ENCODE peak calls at places on chromosomes 13 and 19, in nine cellular contexts. A, G, S, Z, E, B, R, D and M are unnamed samples.
A peak's percentile ranks its signal among the peaks of the same experiment; 100 is the strongest.

GRCh38 chr13:31372454-31372853 is 172.7 kb downstream of the B3GLCT start:
- DNase-seq in A (no peak), G (no peak), S (no peak), Z (no peak), E (no peak), B (no peak), R (no peak), D (no peak), M (no peak)

GRCh38 chr13:99373436-99373835 is 66.2 kb upstream of the GPR183 start:
- DNase-seq in A (no peak), G (no peak), S (no peak), Z (no peak), E (no peak), B (no peak), R (no peak), D (no peak), M (no peak)

GRCh38 chr13:42048625-42049453 is at the start of gene DGKH:
- DNase-seq in A (peak; percentile 92), G (peak; percentile 67), S (peak; percentile 75), Z (peak; percentile 64), E (peak; percentile 78), B (peak; percentile 74), R (peak; percentile 73), D (peak; percentile 83), M (peak; percentile 79)

GRCh38 chr13:90717451-90717936 is 630.0 kb upstream of the MIR17HG start:
- DNase-seq in A (no peak), G (peak; percentile 85), S (peak; percentile 91), Z (no peak), E (no peak), B (no peak), R (no peak), D (peak; percentile 4), M (no peak)

GRCh38 chr19:38500450-38500849 is 67.0 kb downstream of the RYR1 start:
- DNase-seq in A (no peak), G (no peak), S (no peak), Z (no peak), E (no peak), B (no peak), R (no peak), D (no peak), M (no peak)

GRCh38 chr19:42375415-42376176 is 14.5 kb downstream of the CNFN start:
- DNase-seq in A (no peak), G (no peak), S (no peak), Z (no peak), E (no peak), B (no peak), R (no peak), D (no peak), M (no peak)

GRCh38 chr19:50949792-50950320 is 3.0 kb downstream of the KLK5 start:
- DNase-seq in A (no peak), G (no peak), S (no peak), Z (no peak), E (no peak), B (no peak), R (no peak), D (no peak), M (no peak)

GRCh38 chr13:81012031-81012430 is 671.1 kb upstream of the SPRY2 start:
- DNase-seq in A (no peak), G (no peak), S (no peak), Z (no peak), E (no peak), B (no peak), R (no peak), D (no peak), M (no peak)

GRCh38 chr13:73268306-73268705 is 209.5 kb downstream of the KLF5 start:
- DNase-seq in A (peak; percentile 58), G (peak; percentile 88), S (peak; percentile 66), Z (no peak), E (no peak), B (no peak), R (no peak), D (no peak), M (no peak)

GRCh38 chr13:97653741-97654140 is 219.8 kb downstream of the RAP2A start:
- DNase-seq in A (no peak), G (peak; percentile 30), S (peak; percentile 28), Z (no peak), E (no peak), B (no peak), R (no peak), D (no peak), M (no peak)

GRCh38 chr19:36392916-36393673 is 14.1 kb upstream of the ZFP14 start:
- DNase-seq in A (no peak), G (peak; percentile 9), S (no peak), Z (no peak), E (no peak), B (no peak), R (no peak), D (no peak), M (no peak)

GRCh38 chr19:919157-920050 is 2.3 kb downstream of the KISS1R start:
- DNase-seq in A (peak; percentile 66), G (no peak), S (no peak), Z (no peak), E (no peak), B (no peak), R (no peak), D (peak; percentile 39), M (no peak)

GRCh38 chr19:918481-919156 is 1.5 kb downstream of the KISS1R start:
- DNase-seq in A (no peak), G (no peak), S (no peak), Z (no peak), E (no peak), B (no peak), R (no peak), D (peak; percentile 56), M (no peak)

GRCh38 chr19:916645-917322 is 349 bp upstream of the KISS1R start:
- DNase-seq in A (no peak), G (no peak), S (no peak), Z (no peak), E (no peak), B (no peak), R (no peak), D (peak; percentile 31), M (peak; percentile 70)

GRCh38 chr19:918152-918437 is 962 bp downstream of the KISS1R start:
- DNase-seq in A (no peak), G (no peak), S (no peak), Z (no peak), E (no peak), B (no peak), R (no peak), D (no peak), M (no peak)

GRCh38 chr19:917323-918151 is at the start of gene KISS1R:
- DNase-seq in A (peak; percentile 54), G (no peak), S (no peak), Z (no peak), E (peak; percentile 62), B (peak; percentile 71), R (no peak), D (peak; percentile 75), M (peak; percentile 71)
- TF ChIP-seq CTCF in A (no peak), G (peak; percentile 75), S (peak; percentile 22), Z (peak; percentile 32), E (peak; percentile 45), B (peak; percentile 42), R (peak; percentile 25), D (peak; percentile 44), M (peak; percentile 71)

DNA sequence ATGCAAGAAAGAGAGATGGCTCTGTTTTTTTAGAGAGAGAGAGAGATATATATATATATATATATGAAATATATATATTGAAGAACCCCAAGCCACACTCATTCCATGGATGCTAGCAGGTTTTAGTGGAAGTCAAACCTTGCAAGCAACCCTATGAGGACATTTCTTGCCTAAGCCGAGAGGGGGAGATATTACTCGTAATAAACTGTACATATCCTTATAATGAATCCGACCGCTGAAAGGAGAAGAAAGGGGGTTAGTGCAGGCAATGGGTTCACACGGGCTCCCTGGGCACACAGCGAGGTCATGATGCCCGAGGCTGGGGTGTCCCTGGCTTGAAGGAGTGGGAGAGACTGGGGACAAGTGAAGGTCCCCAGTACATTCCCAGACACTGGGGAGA is 78.3 kb downstream of the IER2 start:
- DNase-seq in A (no peak), G (no peak), S (no peak), Z (no peak), E (no peak), B (no peak), R (no peak), D (no peak), M (no peak)
- TF ChIP-seq CTCF in A (no peak), G (peak; percentile 7), S (peak; percentile 4), Z (no peak), E (no peak), B (no peak), R (no peak), D (no peak), M (no peak)

DNA sequence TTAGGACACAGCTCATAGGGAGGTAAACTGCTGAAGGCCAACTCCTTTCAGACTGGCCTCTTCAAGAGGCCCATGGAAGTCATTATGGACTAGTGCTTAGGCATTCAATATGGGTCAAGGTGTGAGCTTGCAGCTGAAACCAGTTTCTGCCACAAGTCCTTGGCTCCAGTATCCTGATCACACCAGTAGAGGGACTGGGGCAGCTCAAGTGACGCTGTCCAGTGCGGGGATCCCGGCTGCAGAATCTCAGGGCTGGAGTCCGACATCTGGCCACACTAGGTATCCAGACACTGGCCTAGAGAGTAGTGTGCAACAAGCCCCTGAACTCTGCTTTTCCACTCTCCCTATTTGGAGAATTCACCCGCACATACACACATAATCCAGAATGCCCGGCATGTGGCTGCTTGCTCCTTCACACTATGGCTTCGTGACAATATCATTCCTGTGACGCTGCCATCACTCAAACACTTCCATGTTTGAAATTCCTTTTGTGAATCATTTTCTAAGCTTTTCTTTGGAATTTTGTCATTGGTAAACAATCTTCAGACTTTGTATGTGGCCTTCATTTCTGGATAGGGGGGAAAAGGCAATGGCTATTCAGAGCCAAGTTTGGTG is 425.1 kb downstream of the EFNB2 start:
- DNase-seq in A (no peak), G (no peak), S (peak; percentile 82), Z (no peak), E (no peak), B (no peak), R (no peak), D (peak; percentile 17), M (no peak)
- TF ChIP-seq CTCF in A (no peak), G (peak; percentile 10), S (peak; percentile 29), Z (no peak), E (no peak), B (no peak), R (no peak), D (no peak), M (no peak)

DNA sequence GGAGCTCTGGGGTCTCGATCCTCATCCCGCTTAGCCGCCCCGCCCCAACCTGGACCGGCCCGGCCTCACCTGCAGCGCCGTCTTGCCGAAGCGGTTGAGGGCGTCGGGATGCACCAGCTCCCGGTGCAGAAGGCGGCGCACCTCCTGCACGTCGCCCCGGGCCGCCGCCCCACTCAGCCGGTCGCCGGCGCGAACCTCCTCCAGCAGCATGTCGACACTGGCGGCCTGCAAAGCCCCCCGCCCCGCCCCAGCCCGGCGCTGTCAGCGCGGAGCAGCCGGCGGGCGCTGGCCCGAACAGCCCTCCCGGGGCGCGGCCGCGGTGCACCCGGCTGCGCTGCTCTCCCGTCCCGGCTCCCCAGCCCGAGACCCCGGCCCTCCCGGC is 344 bp downstream of the CDKN2D start:
- DNase-seq in A (peak; percentile 80), G (peak; percentile 42), S (no peak), Z (no peak), E (peak; percentile 57), B (no peak), R (no peak), D (no peak), M (no peak)
- TF ChIP-seq CTCF in A (no peak), G (peak; percentile 30), S (no peak), Z (no peak), E (no peak), B (no peak), R (no peak), D (no peak), M (no peak)

GRCh38 chr13:68030152-68030809 is 800.1 kb upstream of the PCDH9 start:
- DNase-seq in A (no peak), G (no peak), S (no peak), Z (no peak), E (no peak), B (no peak), R (no peak), D (no peak), M (no peak)
- TF ChIP-seq CTCF in A (no peak), G (no peak), S (no peak), Z (no peak), E (no peak), B (no peak), R (no peak), D (no peak), M (no peak)